ENCODE peak calls at places on chromosomes 1 and 21, in six cellular contexts. P, C, N, I, X and W are unnamed samples.

GRCh38 chr1:160813215-160813614 is 17.2 kb downstream of the LY9 start:
- DNase-seq in N (no peak), C (no peak), X (no peak), P (no peak), I (no peak), W (peak; percentile 38)

GRCh38 chr1:172394167-172394751 is 26.2 kb upstream of the C1orf105 start:
- DNase-seq in N (no peak), X (no peak), I (peak; percentile 68), P (peak; percentile 86), C (no peak), W (no peak)

GRCh38 chr1:64470670-64471217 is 815 bp downstream of the CACHD1 start:
- DNase-seq in P (peak; percentile 61), I (peak; percentile 17), X (no peak), N (peak; percentile 58), C (peak; percentile 54), W (no peak)

GRCh38 chr1:47710075-47711071 is 272.5 kb downstream of the FOXD2 start:
- DNase-seq in X (no peak), N (peak; percentile 95), C (peak; percentile 80), P (peak; percentile 88), I (peak; percentile 78), W (peak; percentile 94)

GRCh38 chr1:77473690-77474089 is 191.9 kb downstream of the AK5 start:
- DNase-seq in P (no peak), I (no peak), X (no peak), C (no peak), N (no peak), W (no peak)

GRCh38 chr1:43144228-43144627 is 27.9 kb downstream of the EBNA1BP2 start:
- DNase-seq in P (no peak), C (no peak), N (no peak), X (no peak), I (no peak), W (no peak)

GRCh38 chr21:36134820-36135390 is at the start of gene CBR3:
- DNase-seq in I (peak; percentile 73), C (peak; percentile 68), P (peak; percentile 86), N (no peak), X (no peak), W (no peak)

GRCh38 chr1:69993787-69994186 is 211.6 kb downstream of the LRRC40 start:
- DNase-seq in N (no peak), P (no peak), C (no peak), I (no peak), X (no peak), W (no peak)

GRCh38 chr1:20100632-20101355 is 18.5 kb downstream of the PLA2G2D start:
- DNase-seq in X (peak; percentile 25), P (no peak), N (peak; percentile 43), C (no peak), I (peak; percentile 27), W (peak; percentile 64)

GRCh38 chr1:181097242-181097641 is 8.7 kb downstream of the IER5 start:
- DNase-seq in I (no peak), X (no peak), N (no peak), C (no peak), P (no peak), W (no peak)

GRCh38 chr1:210291786-210292275 is 36.9 kb upstream of the HHAT start:
- DNase-seq in X (no peak), I (no peak), P (no peak), C (no peak), N (no peak), W (no peak)

GRCh38 chr1:82487778-82488177 is 687.0 kb downstream of the ADGRL2 start:
- DNase-seq in C (no peak), P (no peak), X (no peak), N (no peak), I (no peak), W (no peak)

GRCh38 chr1:228650141-228650540 is 85.1 kb upstream of the RHOU start:
- DNase-seq in X (no peak), P (no peak), C (peak; percentile 44), I (no peak), N (no peak), W (no peak)

GRCh38 chr21:25956993-25957714 is 213.4 kb downstream of the APP start:
- DNase-seq in I (no peak), N (no peak), P (no peak), C (no peak), X (no peak), W (no peak)

GRCh38 chr1:11740258-11741192 is 4.6 kb downstream of the AGTRAP start:
- DNase-seq in C (no peak), N (no peak), P (peak; percentile 70), X (no peak), I (no peak), W (peak; percentile 50)

GRCh38 chr1:217188280-217189235 is 442.3 kb downstream of the GPATCH2 start:
- DNase-seq in I (no peak), C (no peak), X (no peak), P (no peak), N (no peak), W (no peak)

GRCh38 chr1:175015243-175015642 is 8.0 kb downstream of the MRPS14 start:
- DNase-seq in C (no peak), N (no peak), P (no peak), I (no peak), X (no peak), W (no peak)

GRCh38 chr1:94239796-94240195 is 2.4 kb upstream of the ARHGAP29 start:
- DNase-seq in N (no peak), I (no peak), C (no peak), P (no peak), X (no peak), W (no peak)

GRCh38 chr1:68104155-68104554 is 53.7 kb upstream of the DIRAS3 start:
- DNase-seq in C (no peak), X (no peak), N (no peak), P (no peak), I (no peak), W (no peak)

GRCh38 chr1:226806988-226807387 is 63.4 kb upstream of the PSEN2 start:
- DNase-seq in I (no peak), P (no peak), N (no peak), C (no peak), X (no peak), W (no peak)

GRCh38 chr1:211897011-211897410 is 66.4 kb upstream of the LPGAT1 start:
- DNase-seq in N (no peak), I (no peak), C (no peak), X (no peak), P (no peak), W (no peak)